ENCODE peak calls at places on chromosomes 11 and 22, in four cellular contexts. One of them, this sample, is unnamed.

GRCh38 chr22:41752011-41752975 is 48.2 kb upstream of the CCDC134 start:
- DNase-seq in HFFc6: no peak
- DNase-seq in ACHN: no peak
- DNase-seq in M059J: no peak
- DNase-seq in this sample: no peak

GRCh38 chr22:28883917-28884753 is 763 bp downstream of the ZNRF3 start:
- DNase-seq in HFFc6: no peak
- DNase-seq in ACHN: peak; percentile 36
- DNase-seq in M059J: peak; percentile 29
- DNase-seq in this sample: peak; percentile 27

GRCh38 chr22:22576244-22576988 is 17.4 kb upstream of the PRAME start:
- DNase-seq in HFFc6: peak; percentile 15
- DNase-seq in ACHN: peak; percentile 63
- DNase-seq in M059J: peak; percentile 33
- DNase-seq in this sample: no peak

GRCh38 chr11:48172818-48173609 is 43.6 kb upstream of the OR4B1 start:
- DNase-seq in HFFc6: peak; percentile 43
- DNase-seq in ACHN: peak; percentile 53
- DNase-seq in M059J: peak; percentile 39
- DNase-seq in this sample: peak; percentile 37

GRCh38 chr22:17748555-17749353 is 25.5 kb downstream of the BID start:
- DNase-seq in HFFc6: no peak
- DNase-seq in ACHN: no peak
- DNase-seq in M059J: no peak
- DNase-seq in this sample: no peak

GRCh38 chr22:24486501-24486921 is 8.6 kb upstream of the UPB1 start:
- DNase-seq in HFFc6: peak; percentile 83
- DNase-seq in ACHN: peak; percentile 45
- DNase-seq in M059J: peak; percentile 89
- DNase-seq in this sample: no peak

GRCh38 chr22:49299821-49300231 is 527.8 kb downstream of the BRD1 start:
- DNase-seq in HFFc6: no peak
- DNase-seq in ACHN: no peak
- DNase-seq in M059J: no peak
- DNase-seq in this sample: no peak

GRCh38 chr11:2451336-2451735 is 6.5 kb downstream of the KCNQ1 start:
- DNase-seq in HFFc6: no peak
- DNase-seq in ACHN: no peak
- DNase-seq in M059J: no peak
- DNase-seq in this sample: no peak

GRCh38 chr11:57476223-57476882 is 16.0 kb downstream of the RTN4RL2 start:
- DNase-seq in HFFc6: no peak
- DNase-seq in ACHN: no peak
- DNase-seq in M059J: peak; percentile 36
- DNase-seq in this sample: peak; percentile 27

GRCh38 chr11:115709297-115709696 is 205.1 kb upstream of the CADM1 start:
- DNase-seq in HFFc6: no peak
- DNase-seq in ACHN: no peak
- DNase-seq in M059J: no peak
- DNase-seq in this sample: no peak

GRCh38 chr11:59097113-59097708 is 9.8 kb upstream of the FAM111B start:
- DNase-seq in HFFc6: peak; percentile 40
- DNase-seq in ACHN: peak; percentile 60
- DNase-seq in M059J: peak; percentile 57
- DNase-seq in this sample: peak; percentile 36

GRCh38 chr22:47835726-47836125 is 1073.3 kb downstream of the TBC1D22A start:
- DNase-seq in HFFc6: peak; percentile 90
- DNase-seq in ACHN: peak; percentile 2
- DNase-seq in M059J: peak; percentile 95
- DNase-seq in this sample: no peak

GRCh38 chr11:13214276-13214865 is 63.2 kb upstream of the BMAL1 start:
- DNase-seq in HFFc6: no peak
- DNase-seq in ACHN: no peak
- DNase-seq in M059J: no peak
- DNase-seq in this sample: no peak

GRCh38 chr22:44341431-44342346 is 28.9 kb upstream of the SHISAL1 start:
- DNase-seq in HFFc6: no peak
- DNase-seq in ACHN: no peak
- DNase-seq in M059J: no peak
- DNase-seq in this sample: peak; percentile 26

GRCh38 chr22:19287889-19288288 is 3.6 kb downstream of the CLTCL1 start:
- DNase-seq in HFFc6: peak; percentile 75
- DNase-seq in ACHN: peak; percentile 80
- DNase-seq in M059J: peak; percentile 78
- DNase-seq in this sample: no peak

GRCh38 chr11:12029738-12030363 is 21.4 kb upstream of the DKK3 start:
- DNase-seq in HFFc6: peak; percentile 39
- DNase-seq in ACHN: peak; percentile 64
- DNase-seq in M059J: peak; percentile 87
- DNase-seq in this sample: no peak

GRCh38 chr11:61654397-61654829 is 25.8 kb upstream of the DAGLA start:
- DNase-seq in HFFc6: no peak
- DNase-seq in ACHN: no peak
- DNase-seq in M059J: no peak
- DNase-seq in this sample: no peak

GRCh38 chr22:42682113-42682851 is 33.1 kb upstream of the CYB5R3 start:
- DNase-seq in HFFc6: no peak
- DNase-seq in ACHN: no peak
- DNase-seq in M059J: no peak
- DNase-seq in this sample: no peak

GRCh38 chr11:96235725-96236124 is 107.3 kb downstream of the MAML2 start:
- DNase-seq in HFFc6: peak; percentile 41
- DNase-seq in ACHN: no peak
- DNase-seq in M059J: no peak
- DNase-seq in this sample: no peak

GRCh38 chr11:44397586-44398178 is 87.7 kb upstream of the ALX4 start:
- DNase-seq in HFFc6: no peak
- DNase-seq in ACHN: no peak
- DNase-seq in M059J: no peak
- DNase-seq in this sample: no peak

GRCh38 chr11:95577716-95578460 is 211.7 kb downstream of the FAM76B start:
- DNase-seq in HFFc6: peak; percentile 13
- DNase-seq in ACHN: no peak
- DNase-seq in M059J: peak; percentile 2
- DNase-seq in this sample: no peak

GRCh38 chr11:15770798-15771414 is 585.4 kb downstream of the SOX6 start:
- DNase-seq in HFFc6: no peak
- DNase-seq in ACHN: peak; percentile 21
- DNase-seq in M059J: peak; percentile 21
- DNase-seq in this sample: no peak

GRCh38 chr11:13168281-13168680 is 109.3 kb upstream of the BMAL1 start:
- DNase-seq in HFFc6: no peak
- DNase-seq in ACHN: no peak
- DNase-seq in M059J: peak; percentile 68
- DNase-seq in this sample: peak; percentile 37

GRCh38 chr11:122022646-122023045 is 93.4 kb downstream of the BLID start:
- DNase-seq in HFFc6: no peak
- DNase-seq in ACHN: no peak
- DNase-seq in M059J: no peak
- DNase-seq in this sample: no peak

GRCh38 chr22:41092023-41092817 is at the start of gene EP300:
- DNase-seq in HFFc6: peak; percentile 61
- DNase-seq in ACHN: peak; percentile 79
- DNase-seq in M059J: peak; percentile 78
- DNase-seq in this sample: peak; percentile 91

GRCh38 chr22:24434472-24435322 is 7.3 kb downstream of the ADORA2A start:
- DNase-seq in HFFc6: no peak
- DNase-seq in ACHN: no peak
- DNase-seq in M059J: no peak
- DNase-seq in this sample: no peak

GRCh38 chr22:35126993-35127392 is 61.0 kb downstream of the ISX start:
- DNase-seq in HFFc6: no peak
- DNase-seq in ACHN: no peak
- DNase-seq in M059J: no peak
- DNase-seq in this sample: no peak

This sample was measured in prostate gland.